ENCODE peak calls at places on chromosome 4, in eight cellular contexts. R, L, E, G, M, U, K and I are unnamed samples.

GRCh38 chr4:83436680-83437079 is 18.9 kb downstream of the HELQ start:
- DNase-seq in K (no peak), G (no peak), E (no peak), R (no peak), L (no peak), M (no peak), U (no peak), I (no peak)

GRCh38 chr4:184649971-184650855 is 675 bp downstream of the PRIMPOL start:
- DNase-seq in G (no peak), M (no peak), E (no peak), L (no peak), R (no peak), K (peak), U (no peak), I (peak)

GRCh38 chr4:153816542-153816941 is 27.7 kb upstream of the SFRP2 start:
- DNase-seq in U (no peak), R (no peak), K (no peak), L (no peak), G (no peak), M (no peak), E (no peak), I (no peak)

GRCh38 chr4:11769425-11769824 is 340.7 kb upstream of the HS3ST1 start:
- DNase-seq in K (no peak), M (no peak), U (no peak), E (no peak), G (no peak), R (no peak), L (no peak), I (peak)

GRCh38 chr4:13919021-13919441 is 291.5 kb upstream of the BOD1L1 start:
- DNase-seq in R (no peak), E (peak), G (no peak), U (no peak), K (no peak), M (no peak), L (peak), I (peak)

GRCh38 chr4:109977854-109978501 is 65.3 kb downstream of the EGF start:
- DNase-seq in U (no peak), L (no peak), E (no peak), R (peak), K (peak), M (no peak), G (no peak), I (peak)

GRCh38 chr4:15410750-15411149 is 17.1 kb upstream of the C1QTNF7 start:
- DNase-seq in U (no peak), K (no peak), E (no peak), M (no peak), L (no peak), G (no peak), R (peak), I (peak)

GRCh38 chr4:48967101-48967500 is 19.0 kb upstream of the CWH43 start:
- DNase-seq in M (no peak), R (no peak), U (no peak), E (no peak), K (no peak), G (no peak), L (no peak), I (no peak)

GRCh38 chr4:79298484-79298883 is 27.4 kb downstream of the NAA11 start:
- DNase-seq in L (no peak), U (no peak), G (no peak), K (no peak), R (no peak), M (no peak), E (no peak), I (no peak)

GRCh38 chr4:139253046-139253445 is 27.0 kb downstream of the MGARP start:
- DNase-seq in G (no peak), M (no peak), L (no peak), U (no peak), E (no peak), R (no peak), K (no peak), I (no peak)

GRCh38 chr4:26937136-26937535 is 76.5 kb downstream of the STIM2 start:
- DNase-seq in U (no peak), M (no peak), E (no peak), L (no peak), G (no peak), R (no peak), K (no peak), I (no peak)

GRCh38 chr4:26032572-26033320 is 118.7 kb downstream of the SMIM20 start:
- DNase-seq in L (no peak), U (no peak), E (peak), K (peak), G (no peak), M (no peak), R (no peak), I (peak)

GRCh38 chr4:55865228-55865806 is 11.9 kb downstream of the EXOC1 start:
- DNase-seq in R (no peak), G (no peak), L (no peak), E (no peak), U (no peak), M (no peak), K (no peak), I (peak)

GRCh38 chr4:54940996-54941395 is 184.4 kb downstream of the KDR start:
- DNase-seq in R (no peak), L (no peak), M (no peak), G (no peak), K (no peak), U (no peak), E (no peak), I (no peak)

GRCh38 chr4:81833596-81833995 is 361.9 kb upstream of the RASGEF1B start:
- DNase-seq in U (no peak), G (no peak), K (no peak), M (no peak), R (no peak), L (no peak), E (no peak), I (no peak)

GRCh38 chr4:47406408-47406807 is 57.1 kb downstream of the COMMD8 start:
- DNase-seq in G (no peak), E (no peak), U (no peak), K (no peak), L (no peak), M (no peak), R (no peak), I (no peak)

GRCh38 chr4:152033621-152034020 is 272.8 kb upstream of the GATB start:
- DNase-seq in K (no peak), M (no peak), U (no peak), L (no peak), G (peak), R (no peak), E (no peak), I (no peak)

GRCh38 chr4:85475631-85476233 is 782 bp downstream of the ARHGAP24 start:
- DNase-seq in G (no peak), U (no peak), K (no peak), L (no peak), E (no peak), M (no peak), R (no peak), I (peak)

GRCh38 chr4:56689661-56690060 is 8.6 kb upstream of the HOPX start:
- DNase-seq in E (no peak), K (no peak), R (no peak), L (no peak), M (no peak), U (no peak), G (no peak), I (no peak)